ENCODE peak calls at places on chromosome X, in eight cellular contexts. V is fibroblast of lung; S is choroid plexus epithelial cell; O is RWPE1; Y is stimulated activated CD8-positive, alpha-beta memory T cell treated with anti-CD3 and anti-CD28 coated beads, Interleukin-7, amount 100 ng/mL, for 4 hours; R is Peyer's patch; N is occipital lobe; C is posterior cingulate gyrus. K is an unnamed sample.

GRCh38 chrX:15471016-15471415 is 22.1 kb downstream of the PIR start:
- DNase-seq in V (peak; percentile 57), S (peak; percentile 72), O (peak; percentile 12), Y (peak; percentile 28), R (peak; percentile 82), N (peak; percentile 5), C (peak; percentile 39), K (peak; percentile 68)

GRCh38 chrX:19334945-19335626 is 8.6 kb upstream of the PDHA1 start:
- DNase-seq in V (no peak), S (peak; percentile 59), O (no peak), Y (no peak), R (no peak), N (no peak), C (no peak), K (peak; percentile 5)

GRCh38 chrX:10356979-10357378 is 200.2 kb downstream of the CLCN4 start:
- DNase-seq in V (peak; percentile 73), S (no peak), O (peak; percentile 27), Y (no peak), R (no peak), N (no peak), C (no peak), K (peak; percentile 71)

GRCh38 chrX:40733691-40734090 is 1.7 kb downstream of the MED14 start:
- DNase-seq in V (peak; percentile 2), S (no peak), O (no peak), Y (no peak), R (no peak), N (no peak), C (no peak), K (no peak)

GRCh38 chrX:13220916-13221315 is 98.9 kb downstream of the ATXN3L start:
- DNase-seq in V (peak; percentile 94), S (peak; percentile 84), O (peak; percentile 14), Y (no peak), R (no peak), N (no peak), C (no peak), K (peak; percentile 98)

GRCh38 chrX:77561372-77561771 is 114.2 kb downstream of the FGF16 start:
- DNase-seq in V (no peak), S (peak; percentile 3), O (no peak), Y (no peak), R (no peak), N (no peak), C (no peak), K (no peak)

GRCh38 chrX:8724176-8724757 is 7.7 kb downstream of the ANOS1 start:
- DNase-seq in V (no peak), S (peak; percentile 1), O (no peak), Y (no peak), R (no peak), N (no peak), C (no peak), K (no peak)

GRCh38 chrX:14920196-14920595 is 47.0 kb downstream of the MOSPD2 start:
- DNase-seq in V (peak; percentile 82), S (peak; percentile 60), O (no peak), Y (no peak), R (no peak), N (no peak), C (no peak), K (no peak)

GRCh38 chrX:14409341-14409740 is 120.0 kb upstream of the GLRA2 start:
- DNase-seq in V (no peak), S (peak; percentile 2), O (peak; percentile 26), Y (no peak), R (peak; percentile 47), N (no peak), C (no peak), K (peak; percentile 70)

GRCh38 chrX:1500701-1501624 is 36.0 kb downstream of the P2RY8 start:
- DNase-seq in V (no peak), S (no peak), O (no peak), Y (no peak), R (no peak), N (no peak), C (no peak), K (no peak)

GRCh38 chrX:14673764-14674163 is 144.4 kb downstream of the GLRA2 start:
- DNase-seq in V (peak; percentile 89), S (peak; percentile 94), O (peak; percentile 70), Y (no peak), R (peak; percentile 65), N (no peak), C (no peak), K (peak; percentile 91)

GRCh38 chrX:69493766-69494165 is 10.4 kb upstream of the NALF2 start:
- DNase-seq in V (no peak), S (no peak), O (peak; percentile 31), Y (no peak), R (no peak), N (no peak), C (no peak), K (peak; percentile 53)

GRCh38 chrX:24023972-24024664 is 2.9 kb downstream of the KLHL15 start:
- DNase-seq in V (no peak), S (peak; percentile 17), O (no peak), Y (no peak), R (no peak), N (no peak), C (no peak), K (peak; percentile 8)

GRCh38 chrX:136147966-136148365 is 633 bp downstream of the FHL1 start:
- DNase-seq in V (no peak), S (no peak), O (no peak), Y (no peak), R (no peak), N (no peak), C (peak; percentile 10), K (no peak)

GRCh38 chrX:316351-317325 is 2.0 kb downstream of the GTPBP6 start:
- DNase-seq in V (no peak), S (no peak), O (no peak), Y (no peak), R (no peak), N (no peak), C (peak; percentile 5), K (no peak)